ENCODE peak calls at places on chromosomes 2 and 18, in seven cellular contexts. I is posterior cingulate gyrus, V is AG04450, N is mesothelial cell of epicardium, A is germinal center, G is DMS153, D is cerebellar cortex. O is an unnamed sample.

GRCh38 chr2:236675051-236675450 is 105.4 kb downstream of the ACKR3 start:
- DNase-seq in D (no peak), A (no peak), I (no peak), V (no peak), N (no peak), G (no peak), O (no peak)

GRCh38 chr2:219252900-219253752 is at the start of gene TUBA4B:
- DNase-seq in A (peak), G (no peak), D (peak), N (no peak), V (no peak), I (peak), O (peak)

GRCh38 chr2:213065583-213066444 is 85.6 kb downstream of the IKZF2 start:
- DNase-seq in D (no peak), A (peak), G (peak), N (no peak), I (no peak), V (peak), O (no peak)

GRCh38 chr18:49520661-49521145 is 33.7 kb upstream of the C18orf32 start:
- DNase-seq in I (no peak), N (no peak), A (no peak), D (no peak), V (no peak), G (no peak), O (no peak)

GRCh38 chr18:36583155-36583745 is 245.6 kb downstream of the TPGS2 start:
- DNase-seq in A (no peak), N (no peak), I (no peak), G (no peak), D (no peak), V (no peak), O (no peak)

GRCh38 chr2:102144128-102144527 is 1.6 kb downstream of the IL1R1 start:
- DNase-seq in D (no peak), A (no peak), N (no peak), V (no peak), I (no peak), G (no peak), O (no peak)

GRCh38 chr2:67645280-67646255 is 248.4 kb downstream of the ETAA1 start:
- DNase-seq in A (no peak), N (no peak), V (no peak), G (no peak), I (no peak), D (no peak), O (no peak)

GRCh38 chr2:236001166-236001828 is 166.9 kb downstream of the GBX2 start:
- DNase-seq in A (no peak), V (no peak), G (no peak), N (no peak), I (no peak), D (no peak), O (no peak)

GRCh38 chr2:101063352-101063751 is 61.3 kb downstream of the RPL31 start:
- DNase-seq in V (no peak), N (no peak), A (no peak), G (no peak), I (no peak), D (no peak), O (no peak)